ENCODE peak calls at places on chromosomes 2 and 18, in seven cellular contexts. G is stimulated activated CD4-positive, alpha-beta T cell treated with anti-CD3 and anti-CD28 coated beads, Interleukin-15, amount 100 ng/mL, for 1 hour; H is HCEC 1CT; E is SW 1271; M is NCI-H2081; F is fibroblast of pulmonary artery; Y is iPS-NIHi11. A is an unnamed sample.

GRCh38 chr18:74430231-74430630 is 26.9 kb downstream of the DIPK1C start:
- DNase-seq in E (no peak), G (no peak), Y (no peak), F (no peak), M (no peak), H (no peak), A (no peak)

GRCh38 chr18:3661989-3662388 is 212.0 kb downstream of the TGIF1 start:
- DNase-seq in Y (no peak), H (no peak), G (no peak), F (no peak), E (no peak), M (no peak), A (no peak)

GRCh38 chr2:155690785-155691184 is 641.7 kb downstream of the NR4A2 start:
- DNase-seq in E (no peak), F (no peak), G (no peak), Y (no peak), M (no peak), H (no peak), A (peak; percentile 59)

GRCh38 chr2:161085041-161085598 is 75.1 kb upstream of the TANK start:
- DNase-seq in F (peak; percentile 77), M (no peak), Y (no peak), H (no peak), E (no peak), G (no peak), A (no peak)

GRCh38 chr2:159034728-159035127 is 66.3 kb downstream of the TANC1 start:
- DNase-seq in H (no peak), F (no peak), G (no peak), E (no peak), M (no peak), Y (no peak), A (no peak)

GRCh38 chr2:34104601-34105000 is 505.5 kb upstream of the FAM98A start:
- DNase-seq in G (no peak), M (no peak), Y (no peak), H (peak; percentile 5), F (peak; percentile 49), E (no peak), A (no peak)

GRCh38 chr18:13036622-13037320 is 45.6 kb downstream of the CEP192 start:
- DNase-seq in H (peak; percentile 38), Y (no peak), F (peak; percentile 3), E (no peak), G (no peak), M (no peak), A (no peak)

GRCh38 chr18:4369726-4370125 is 85.4 kb downstream of the DLGAP1 start:
- DNase-seq in H (no peak), G (no peak), E (no peak), Y (no peak), M (no peak), F (no peak), A (no peak)

GRCh38 chr2:46158661-46159060 is 138.5 kb upstream of the EPAS1 start:
- DNase-seq in F (no peak), M (no peak), Y (no peak), G (no peak), E (no peak), H (no peak), A (no peak)

GRCh38 chr18:36337679-36338419 is 40.3 kb downstream of the FHOD3 start:
- DNase-seq in H (no peak), E (no peak), F (no peak), G (no peak), M (no peak), Y (no peak), A (no peak)

GRCh38 chr18:77472486-77472885 is 222.8 kb downstream of the GALR1 start:
- DNase-seq in H (no peak), M (no peak), F (no peak), E (no peak), Y (no peak), G (no peak), A (no peak)

GRCh38 chr2:187478719-187479118 is 30.7 kb upstream of the CALCRL start:
- DNase-seq in G (no peak), Y (no peak), E (no peak), M (no peak), F (no peak), H (no peak), A (no peak)

GRCh38 chr2:99970292-99970868 is 172.0 kb downstream of the AFF3 start:
- DNase-seq in E (no peak), G (no peak), F (no peak), Y (no peak), M (no peak), H (no peak), A (no peak)

GRCh38 chr2:216857131-216857550 is 2.7 kb downstream of the TNP1 start:
- DNase-seq in H (peak; percentile 4), M (no peak), G (no peak), F (no peak), E (no peak), Y (no peak), A (no peak)

GRCh38 chr2:111188681-111189080 is 68.0 kb downstream of the BCL2L11 start:
- DNase-seq in M (no peak), E (no peak), F (no peak), Y (no peak), G (no peak), H (no peak), A (no peak)

GRCh38 chr2:65070172-65070830 is 14.1 kb downstream of the CEP68 start:
- DNase-seq in E (peak; percentile 37), Y (no peak), F (peak; percentile 53), M (no peak), H (peak; percentile 48), G (no peak), A (no peak)

GRCh38 chr2:187549951-187550555 is 4.2 kb downstream of the TFPI start:
- DNase-seq in F (no peak), E (no peak), M (no peak), Y (no peak), H (no peak), G (no peak), A (no peak)

GRCh38 chr2:128535928-128536327 is 217.3 kb upstream of the HS6ST1 start:
- DNase-seq in H (peak; percentile 50), M (no peak), E (peak; percentile 2), G (no peak), F (peak; percentile 85), Y (peak; percentile 36), A (no peak)

GRCh38 chr2:149645391-149645790 is 57.8 kb upstream of the MMADHC start:
- DNase-seq in F (peak; percentile 53), E (peak; percentile 9), H (peak; percentile 34), Y (peak; percentile 7), G (no peak), M (no peak), A (no peak)

GRCh38 chr2:65158557-65158956 is 28.7 kb upstream of the RAB1A start:
- DNase-seq in M (peak; percentile 29), G (no peak), Y (no peak), H (no peak), F (no peak), E (no peak), A (no peak)

GRCh38 chr18:48534364-48534763 is 4.5 kb upstream of the CTIF start:
- DNase-seq in Y (no peak), G (no peak), E (no peak), F (peak; percentile 70), M (no peak), H (peak; percentile 92), A (no peak)

GRCh38 chr18:5455644-5456043 is 88.2 kb downstream of the EPB41L3 start:
- DNase-seq in M (no peak), F (peak; percentile 77), H (no peak), Y (no peak), E (no peak), G (no peak), A (no peak)

GRCh38 chr2:135875491-135876065 is 665 bp downstream of the MCM6 start:
- DNase-seq in Y (peak; percentile 56), M (peak; percentile 40), G (peak; percentile 32), F (peak; percentile 50), E (peak; percentile 45), H (peak; percentile 47), A (peak; percentile 80)

GRCh38 chr18:49531678-49532153 is 30.1 kb upstream of the LIPG start:
- DNase-seq in F (peak; percentile 24), M (no peak), H (no peak), E (no peak), G (no peak), Y (no peak), A (no peak)

GRCh38 chr2:101124684-101125366 is 26.4 kb downstream of the TBC1D8 start:
- DNase-seq in Y (peak; percentile 41), H (peak; percentile 98), E (peak; percentile 99), F (peak; percentile 86), G (no peak), M (peak; percentile 26), A (no peak)